ENCODE peak calls at places on chromosome X, in seven cellular contexts. K, S, N, I, A, D and G are unnamed samples.

GRCh38 chrX:10507876-10508275 is 112.5 kb downstream of the MID1 start:
- DNase-seq in K (no peak), S (no peak), N (no peak), I (no peak), A (no peak), D (no peak), G (no peak)

GRCh38 chrX:43745938-43746721 is 90.0 kb downstream of the MAOA start:
- DNase-seq in K (no peak), S (no peak), N (no peak), I (no peak), A (no peak), D (no peak), G (no peak)

GRCh38 chrX:39875834-39876625 is 221.7 kb downstream of the BCOR start:
- DNase-seq in K (no peak), S (no peak), N (no peak), I (no peak), A (peak), D (no peak), G (no peak)

GRCh38 chrX:79270401-79270800 is 96.7 kb downstream of the ITM2A start:
- DNase-seq in K (no peak), S (no peak), N (no peak), I (no peak), A (no peak), D (no peak), G (no peak)

GRCh38 chrX:16528620-16529019 is 121.3 kb upstream of the S100G start:
- DNase-seq in K (no peak), S (no peak), N (no peak), I (no peak), A (no peak), D (no peak), G (no peak)

GRCh38 chrX:121598356-121598755 is 550.9 kb downstream of the GLUD2 start:
- DNase-seq in K (no peak), S (no peak), N (no peak), I (no peak), A (no peak), D (no peak), G (no peak)

GRCh38 chrX:68396953-68397352 is 36.3 kb downstream of the OPHN1 start:
- DNase-seq in K (no peak), S (no peak), N (no peak), I (no peak), A (no peak), D (no peak), G (no peak)

GRCh38 chrX:150219374-150220185 is 143.5 kb upstream of the MAMLD1 start:
- DNase-seq in K (no peak), S (no peak), N (no peak), I (no peak), A (no peak), D (no peak), G (no peak)

GRCh38 chrX:41921492-41922124 is 1.7 kb downstream of the CASK start:
- DNase-seq in K (no peak), S (no peak), N (no peak), I (no peak), A (peak), D (no peak), G (no peak)

GRCh38 chrX:118164138-118164537 is 47.5 kb upstream of the KLHL13 start:
- DNase-seq in K (no peak), S (no peak), N (no peak), I (no peak), A (no peak), D (no peak), G (no peak)

GRCh38 chrX:94908171-94908570 is 1234.2 kb downstream of the FAM133A start:
- DNase-seq in K (no peak), S (no peak), N (no peak), I (no peak), A (no peak), D (no peak), G (no peak)

GRCh38 chrX:102712216-102712966 is at the start of gene GPRASP2:
- DNase-seq in K (peak), S (no peak), N (peak), I (no peak), A (peak), D (no peak), G (no peak)

GRCh38 chrX:47831788-47832187 is 4.9 kb upstream of the ZNF81 start:
- DNase-seq in K (no peak), S (no peak), N (peak), I (no peak), A (peak), D (no peak), G (no peak)

GRCh38 chrX:9378980-9379696 is 85.7 kb upstream of the TBL1X start:
- DNase-seq in K (no peak), S (no peak), N (no peak), I (no peak), A (no peak), D (no peak), G (no peak)

GRCh38 chrX:11543249-11543648 is 122.5 kb downstream of the ARHGAP6 start:
- DNase-seq in K (no peak), S (no peak), N (no peak), I (no peak), A (no peak), D (no peak), G (no peak)

GRCh38 chrX:109854096-109854495 is 121.0 kb upstream of the ACSL4 start:
- DNase-seq in K (no peak), S (no peak), N (no peak), I (no peak), A (no peak), D (no peak), G (no peak)

GRCh38 chrX:57367649-57368048 is 81.1 kb downstream of the FAAH2 start:
- DNase-seq in K (peak), S (no peak), N (no peak), I (no peak), A (peak), D (no peak), G (no peak)

GRCh38 chrX:13014111-13015094 is 30.0 kb downstream of the FAM9C start:
- DNase-seq in K (no peak), S (no peak), N (no peak), I (no peak), A (no peak), D (no peak), G (no peak)

GRCh38 chrX:150088042-150088441 is 149.8 kb upstream of the EOLA2 start:
- DNase-seq in K (no peak), S (no peak), N (no peak), I (no peak), A (no peak), D (no peak), G (no peak)

GRCh38 chrX:17939724-17940123 is 78.6 kb upstream of the RAI2 start:
- DNase-seq in K (no peak), S (no peak), N (no peak), I (no peak), A (no peak), D (no peak), G (no peak)

GRCh38 chrX:71632923-71633657 is 14.8 kb upstream of the CXCR3 start:
- DNase-seq in K (no peak), S (no peak), N (no peak), I (no peak), A (peak), D (no peak), G (no peak)

GRCh38 chrX:82087699-82088098 is 885.8 kb downstream of the SH3BGRL start:
- DNase-seq in K (no peak), S (no peak), N (peak), I (no peak), A (peak), D (no peak), G (no peak)

GRCh38 chrX:136214551-136214950 is 36.6 kb downstream of the MAP7D3 start:
- DNase-seq in K (no peak), S (no peak), N (no peak), I (peak), A (no peak), D (no peak), G (no peak)

GRCh38 chrX:3415011-3415410 is 68.6 kb upstream of the MXRA5 start:
- DNase-seq in K (no peak), S (peak), N (no peak), I (no peak), A (no peak), D (no peak), G (no peak)

GRCh38 chrX:80511969-80512760 is 91.9 kb downstream of the TENT5D start:
- DNase-seq in K (no peak), S (no peak), N (no peak), I (no peak), A (no peak), D (no peak), G (no peak)

GRCh38 chrX:74534569-74535038 is 79.8 kb downstream of the RLIM start:
- DNase-seq in K (no peak), S (no peak), N (no peak), I (no peak), A (no peak), D (no peak), G (no peak)

GRCh38 chrX:729583-730409 is 99.2 kb downstream of the SHOX start:
- DNase-seq in K (no peak), S (no peak), N (no peak), I (no peak), A (no peak), D (no peak), G (no peak)

GRCh38 chrX:103488332-103488731 is 31.0 kb downstream of the RAB40A start:
- DNase-seq in K (no peak), S (no peak), N (no peak), I (no peak), A (peak), D (no peak), G (no peak)

GRCh38 chrX:155188786-155189185 is 27.5 kb upstream of the VBP1 start:
- DNase-seq in K (no peak), S (no peak), N (no peak), I (no peak), A (no peak), D (no peak), G (no peak)

GRCh38 chrX:34903316-34903715 is 39.3 kb upstream of the FAM47B start:
- DNase-seq in K (no peak), S (no peak), N (no peak), I (no peak), A (no peak), D (no peak), G (no peak)

GRCh38 chrX:7083468-7084396 is 63.8 kb upstream of the STS start:
- DNase-seq in K (no peak), S (peak), N (no peak), I (peak), A (no peak), D (no peak), G (no peak)

GRCh38 chrX:153882086-153882498 is 3.9 kb downstream of the L1CAM start:
- DNase-seq in K (no peak), S (no peak), N (no peak), I (no peak), A (no peak), D (no peak), G (no peak)